ENCODE peak calls at places on chromosomes 7 and 10, in six cellular contexts. B, Q, M, K, Y and U are unnamed samples.

GRCh38 chr10:44774676-44775401 is 136.3 kb upstream of the TMEM72 start:
- DNase-seq in B (no peak), Q (no peak), K (no peak), M (no peak), Y (no peak), U (peak; percentile 13)

GRCh38 chr10:98416989-98417388 is 2.0 kb upstream of the PYROXD2 start:
- DNase-seq in K (no peak), M (no peak), Y (no peak), Q (no peak), B (no peak), U (no peak)

GRCh38 chr7:159027803-159028455 is 116.7 kb downstream of the VIPR2 start:
- DNase-seq in Y (no peak), B (no peak), M (no peak), K (peak; percentile 34), Q (peak; percentile 65), U (peak; percentile 51)

GRCh38 chr7:31122649-31123058 is 70.5 kb downstream of the ADCYAP1R1 start:
- DNase-seq in Q (peak; percentile 76), K (peak; percentile 63), Y (peak; percentile 40), B (peak; percentile 71), M (peak; percentile 65), U (peak; percentile 77)

GRCh38 chr7:106262268-106262881 is 22.4 kb downstream of the NAMPT start:
- DNase-seq in B (no peak), M (no peak), Y (no peak), Q (no peak), K (no peak), U (no peak)

GRCh38 chr10:101330236-101331225 is 23.4 kb upstream of the BTRC start:
- DNase-seq in M (no peak), Y (no peak), K (peak; percentile 71), Q (no peak), B (no peak), U (peak; percentile 79)

GRCh38 chr7:537911-538634 is 18.4 kb upstream of the PDGFA start:
- DNase-seq in Y (peak; percentile 67), K (peak; percentile 87), Q (peak; percentile 99), M (peak; percentile 56), B (peak; percentile 100), U (peak; percentile 82)

GRCh38 chr7:130037703-130038102 is 13.5 kb downstream of the ZC3HC1 start:
- DNase-seq in K (no peak), Q (peak; percentile 43), B (no peak), Y (no peak), M (no peak), U (peak; percentile 18)

GRCh38 chr7:46003896-46004875 is 83.1 kb upstream of the IGFBP3 start:
- DNase-seq in K (peak; percentile 98), Q (peak; percentile 57), B (peak; percentile 92), Y (no peak), M (no peak), U (peak; percentile 94)

GRCh38 chr7:25821225-25821624 is 330.8 kb upstream of the NFE2L3 start:
- DNase-seq in Q (no peak), B (no peak), M (no peak), Y (no peak), K (no peak), U (no peak)

GRCh38 chr10:125023862-125024495 is 82.1 kb downstream of the ZRANB1 start:
- DNase-seq in K (no peak), Y (peak; percentile 76), B (no peak), M (peak; percentile 64), Q (no peak), U (no peak)

GRCh38 chr7:30910369-30911073 is 1.1 kb upstream of the AQP1 start:
- DNase-seq in M (no peak), Q (no peak), Y (peak; percentile 35), K (no peak), B (no peak), U (no peak)

GRCh38 chr10:124646483-124647352 is 97.5 kb downstream of the FAM53B start:
- DNase-seq in K (no peak), Q (peak; percentile 20), Y (peak; percentile 79), M (peak; percentile 91), B (peak; percentile 52), U (peak; percentile 38)

GRCh38 chr10:64103750-64104149 is 582.5 kb downstream of the REEP3 start:
- DNase-seq in K (no peak), Q (no peak), Y (no peak), B (no peak), M (no peak), U (no peak)

GRCh38 chr10:79021948-79022499 is 46.7 kb upstream of the ZMIZ1 start:
- DNase-seq in B (no peak), M (no peak), K (no peak), Y (no peak), Q (no peak), U (no peak)

GRCh38 chr7:137081276-137081675 is 212.8 kb downstream of the CHRM2 start:
- DNase-seq in K (no peak), M (no peak), Q (no peak), Y (no peak), B (no peak), U (no peak)

GRCh38 chr10:120457431-120458172 is 575 bp downstream of the PLPP4 start:
- DNase-seq in K (no peak), B (no peak), M (no peak), Q (no peak), Y (no peak), U (no peak)

GRCh38 chr10:89563861-89564478 is 28.6 kb upstream of the SLC16A12 start:
- DNase-seq in M (no peak), K (peak; percentile 48), Q (peak; percentile 64), Y (no peak), B (peak; percentile 21), U (peak; percentile 57)

GRCh38 chr10:32985781-32986350 is 27.8 kb upstream of the ITGB1 start:
- DNase-seq in K (peak; percentile 78), B (no peak), M (no peak), Y (no peak), Q (peak; percentile 74), U (peak; percentile 98)

GRCh38 chr7:29538322-29538874 is 25.2 kb upstream of the PRR15 start:
- DNase-seq in Y (no peak), Q (no peak), M (no peak), K (no peak), B (no peak), U (no peak)

GRCh38 chr10:43250925-43251663 is 15.8 kb downstream of the RASGEF1A start:
- DNase-seq in Q (no peak), B (no peak), Y (no peak), M (no peak), K (no peak), U (no peak)

GRCh38 chr10:127125331-127125730 is 71.1 kb downstream of the INSYN2A start:
- DNase-seq in B (no peak), K (no peak), Y (no peak), M (no peak), Q (no peak), U (no peak)

GRCh38 chr7:148664319-148664718 is 34.4 kb upstream of the CUL1 start:
- DNase-seq in M (no peak), K (no peak), Y (peak; percentile 41), B (no peak), Q (no peak), U (peak; percentile 3)

GRCh38 chr10:110931769-110932381 is 12.5 kb downstream of the SHOC2 start:
- DNase-seq in M (no peak), K (no peak), Y (no peak), B (no peak), Q (no peak), U (no peak)

GRCh38 chr10:90930070-90930837 is 9.4 kb upstream of the ANKRD1 start:
- DNase-seq in Q (no peak), B (no peak), M (no peak), Y (peak; percentile 15), K (peak; percentile 14), U (peak; percentile 36)

GRCh38 chr10:127234306-127234800 is 38.0 kb upstream of the INSYN2A start:
- DNase-seq in M (no peak), Y (no peak), B (no peak), Q (no peak), K (no peak), U (no peak)

GRCh38 chr7:128827971-128828711 is 2.1 kb upstream of the FLNC start:
- DNase-seq in K (no peak), Y (peak; percentile 62), B (peak; percentile 85), Q (peak; percentile 81), M (peak; percentile 74), U (no peak)

GRCh38 chr10:6405713-6406112 is 174.4 kb downstream of the PRKCQ start:
- DNase-seq in Y (no peak), K (no peak), M (no peak), B (no peak), Q (no peak), U (no peak)

GRCh38 chr10:33858326-33858725 is 523.9 kb upstream of the NRP1 start:
- DNase-seq in Y (no peak), K (no peak), M (no peak), B (no peak), Q (no peak), U (no peak)

GRCh38 chr10:74728225-74728624 is 98.2 kb upstream of the KAT6B start:
- DNase-seq in K (peak; percentile 73), M (no peak), Q (no peak), Y (no peak), B (peak; percentile 20), U (peak; percentile 4)

GRCh38 chr10:5905854-5906507 is 15.9 kb downstream of the FBH1 start:
- DNase-seq in B (no peak), K (no peak), Y (peak; percentile 35), M (no peak), Q (no peak), U (no peak)

GRCh38 chr10:85492684-85493083 is 873.9 kb downstream of the GRID1 start:
- DNase-seq in B (no peak), Q (no peak), M (no peak), Y (no peak), K (no peak), U (no peak)

GRCh38 chr7:23244335-23244635 is 2.3 kb upstream of the GPNMB start:
- DNase-seq in K (no peak), Q (no peak), B (no peak), M (no peak), Y (no peak), U (no peak)

GRCh38 chr7:20213378-20213777 is 3.8 kb downstream of the MACC1 start:
- DNase-seq in B (no peak), Q (no peak), M (no peak), K (no peak), Y (no peak), U (no peak)

GRCh38 chr10:99433378-99434020 is 3.1 kb upstream of the GOT1 start:
- DNase-seq in Y (no peak), M (no peak), B (no peak), K (no peak), Q (peak; percentile 23), U (peak; percentile 25)

GRCh38 chr7:90719159-90719558 is 123.0 kb downstream of the CDK14 start:
- DNase-seq in M (no peak), K (no peak), Q (no peak), Y (no peak), B (no peak), U (peak; percentile 11)

GRCh38 chr7:83547526-83547925 is 101.4 kb downstream of the SEMA3E start:
- DNase-seq in B (no peak), Q (peak; percentile 56), Y (no peak), K (peak; percentile 82), M (no peak), U (peak; percentile 90)

GRCh38 chr7:19305698-19306097 is 160.5 kb upstream of the FERD3L start:
- DNase-seq in Q (no peak), B (no peak), K (no peak), M (no peak), Y (no peak), U (no peak)